ENCODE peak calls at places on chromosomes 5 and 9, in six cellular contexts. X is A549, P is endothelial cell of umbilical vein, A is HepG2, T is K562, K is GM12878. Q is an unnamed sample.

GRCh38 chr5:133996683-133997252 is 8.0 kb downstream of the VDAC1 start:
- DNase-seq in X (no peak), P (no peak), A (no peak), T (no peak), K (no peak), Q (peak; percentile 44)

GRCh38 chr5:172380992-172381643 is 73.2 kb downstream of the SH3PXD2B start:
- DNase-seq in X (no peak), P (no peak), A (no peak), T (no peak), K (no peak), Q (no peak)

GRCh38 chr5:79689541-79690466 is at the start of gene CMYA5:
- DNase-seq in X (no peak), P (no peak), A (no peak), T (no peak), K (no peak), Q (no peak)

GRCh38 chr9:124472770-124473169 is 22.5 kb downstream of the ADGRD2 start:
- DNase-seq in X (no peak), P (no peak), A (no peak), T (no peak), K (no peak), Q (no peak)

GRCh38 chr9:133862585-133863041 is 124.5 kb upstream of the SARDH start:
- DNase-seq in X (no peak), P (no peak), A (no peak), T (no peak), K (no peak), Q (peak; percentile 28)

GRCh38 chr9:135802876-135803419 is 101.0 kb downstream of the KCNT1 start:
- DNase-seq in X (no peak), P (no peak), A (no peak), T (no peak), K (no peak), Q (no peak)

GRCh38 chr9:129640086-129640870 is 1.7 kb downstream of the ASB6 start:
- DNase-seq in X (no peak), P (no peak), A (no peak), T (no peak), K (no peak), Q (no peak)

GRCh38 chr5:151773979-151774378 is 2.2 kb downstream of the G3BP1 start:
- DNase-seq in X (no peak), P (peak; percentile 18), A (no peak), T (no peak), K (no peak), Q (peak; percentile 28)

GRCh38 chr5:44002381-44002901 is 386.8 kb downstream of the FGF10 start:
- DNase-seq in X (peak; percentile 36), P (no peak), A (peak; percentile 98), T (no peak), K (no peak), Q (no peak)

GRCh38 chr9:99635032-99635431 is 186.7 kb upstream of the NR4A3 start:
- DNase-seq in X (no peak), P (no peak), A (no peak), T (no peak), K (no peak), Q (no peak)

GRCh38 chr9:124861342-124862229 is at the start of the genes ARPC5L and RPL35:
- DNase-seq in X (peak; percentile 95), P (peak; percentile 94), A (peak; percentile 78), T (peak; percentile 95), K (peak; percentile 80), Q (peak; percentile 96)

GRCh38 chr5:160744253-160745112 is 107.5 kb downstream of the ATP10B start:
- DNase-seq in X (no peak), P (no peak), A (no peak), T (no peak), K (no peak), Q (no peak)

DNA sequence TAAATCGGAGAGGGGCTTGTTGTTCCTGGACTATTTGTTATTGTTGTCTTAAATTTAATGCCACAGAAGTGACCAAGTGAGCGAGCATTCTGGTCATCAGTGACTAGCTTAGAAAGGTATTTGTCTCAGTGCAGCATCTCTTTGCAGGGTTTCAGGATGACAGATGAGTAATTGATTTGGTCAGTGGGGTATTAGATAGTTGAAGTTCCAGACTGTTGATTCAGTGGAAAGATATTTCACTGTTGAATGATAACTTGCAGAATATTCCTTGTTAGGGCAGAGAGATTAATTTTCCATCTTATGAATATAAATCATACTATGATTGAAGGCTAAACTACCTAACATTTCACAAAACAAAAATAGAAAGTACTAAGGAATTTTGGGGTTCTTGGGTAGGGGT is 122.4 kb downstream of the TRIO start:
- DNase-seq in X (peak; percentile 70), P (peak; percentile 62), A (peak; percentile 53), T (no peak), K (no peak), Q (no peak)
- TF ChIP-seq MYC in X (no peak), P (no peak), A (no peak), T (no peak), K (no peak), Q (no peak)

GRCh38 chr9:35811364-35812024 is 568 bp downstream of the SPAG8 start:
- DNase-seq in X (no peak), P (peak; percentile 44), A (no peak), T (no peak), K (no peak), Q (no peak)

GRCh38 chr9:35814841-35815543 is at the start of gene HINT2:
- DNase-seq in X (peak; percentile 98), P (peak; percentile 99), A (peak; percentile 99), T (peak; percentile 89), K (peak; percentile 95), Q (peak; percentile 94)

GRCh38 chr9:35813434-35814105 is 1.3 kb downstream of the HINT2 start:
- DNase-seq in X (peak; percentile 78), P (peak; percentile 19), A (peak; percentile 73), T (peak; percentile 45), K (no peak), Q (peak; percentile 21)

GRCh38 chr9:35814106-35814840 is 569 bp downstream of the HINT2 start:
- DNase-seq in X (peak; percentile 70), P (peak; percentile 46), A (peak; percentile 84), T (no peak), K (no peak), Q (peak; percentile 72)

GRCh38 chr9:35812025-35812602 is at the start of gene SPAG8:
- DNase-seq in X (peak; percentile 98), P (peak; percentile 90), A (peak; percentile 93), T (peak; percentile 76), K (peak; percentile 90), Q (peak; percentile 95)
- TF ChIP-seq POLR2A in X (peak; percentile 51), P (peak; percentile 59), A (peak; percentile 68), T (no peak), K (peak; percentile 52), Q (no peak)

GRCh38 chr5:1316941-1317340 is 22.1 kb upstream of the TERT start:
- DNase-seq in X (no peak), P (no peak), A (no peak), T (no peak), K (no peak), Q (no peak)
- H3K4me3 ChIP-seq in X (no peak overlapping the region), P (no peak overlapping the region), A (no peak overlapping the region), T (no peak overlapping the region), K (peak overlapping the region; percentile 40), Q (no peak overlapping the region)

GRCh38 chr5:111143910-111144309 is 51.8 kb downstream of the WDR36 start:
- DNase-seq in X (no peak), P (no peak), A (no peak), T (no peak), K (no peak), Q (peak; percentile 71)
- TF ChIP-seq MYC in X (no peak), P (no peak), A (no peak), T (no peak), K (no peak), Q (no peak)

DNA sequence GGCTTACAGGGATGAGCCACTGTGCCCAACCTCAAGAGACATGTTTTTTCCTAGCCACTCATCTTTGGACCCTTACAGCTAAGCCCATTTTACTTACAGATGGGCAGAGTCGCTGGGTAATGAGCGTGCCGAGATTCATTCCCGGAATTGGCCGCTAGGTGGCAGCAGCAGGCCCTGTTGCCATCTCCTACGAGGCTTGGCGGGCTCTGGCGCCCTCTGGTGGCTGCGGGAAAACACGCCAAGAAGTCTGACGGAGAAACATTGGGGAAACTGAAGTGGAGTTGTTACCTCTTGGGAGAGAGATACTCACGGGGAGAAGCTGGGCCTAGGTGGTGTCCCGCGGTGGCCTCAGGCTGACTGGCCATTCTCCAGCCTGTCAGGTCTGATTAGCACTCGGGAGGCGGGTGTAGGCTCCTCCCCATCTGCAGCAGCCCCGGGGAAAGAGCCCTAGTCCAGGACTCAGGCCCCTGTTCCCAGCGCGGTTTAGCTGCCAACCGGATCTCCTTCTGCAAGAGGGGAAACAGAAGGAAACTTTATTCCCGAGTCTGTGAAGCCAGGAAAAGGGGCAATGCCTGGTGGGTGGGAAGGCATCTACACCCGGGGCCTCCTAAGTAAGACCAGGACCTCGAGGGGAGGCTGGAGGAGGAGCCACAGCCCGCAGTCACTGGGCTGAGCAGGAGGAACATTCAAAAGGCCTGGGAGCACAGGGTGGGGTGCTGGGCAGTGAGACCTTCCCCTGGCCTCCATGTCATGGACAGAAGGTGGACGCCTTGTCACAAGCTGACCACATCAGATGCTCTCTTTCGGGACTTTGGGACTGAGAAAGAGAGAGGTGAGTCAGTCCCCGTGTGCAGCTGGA is 9.7 kb downstream of the PTGES2 start:
- DNase-seq in X (peak; percentile 88), P (peak; percentile 93), A (peak; percentile 78), T (peak; percentile 74), K (no peak), Q (peak; percentile 88)
- TF ChIP-seq POLR2A in X (no peak), P (no peak), A (no peak), T (no peak), K (peak; percentile 65), Q (no peak)

GRCh38 chr5:156328176-156328575 is 1.2 kb downstream of the SGCD start:
- DNase-seq in X (no peak), P (no peak), A (no peak), T (no peak), K (no peak), Q (no peak)

GRCh38 chr5:156327306-156327705 is 342 bp downstream of the SGCD start:
- DNase-seq in X (no peak), P (no peak), A (no peak), T (no peak), K (no peak), Q (no peak)

GRCh38 chr5:156325671-156326070 is 1.3 kb upstream of the SGCD start:
- DNase-seq in X (no peak), P (no peak), A (no peak), T (no peak), K (no peak), Q (no peak)

GRCh38 chr5:156328766-156329165 is 1.8 kb downstream of the SGCD start:
- DNase-seq in X (no peak), P (no peak), A (no peak), T (no peak), K (no peak), Q (no peak)

DNA sequence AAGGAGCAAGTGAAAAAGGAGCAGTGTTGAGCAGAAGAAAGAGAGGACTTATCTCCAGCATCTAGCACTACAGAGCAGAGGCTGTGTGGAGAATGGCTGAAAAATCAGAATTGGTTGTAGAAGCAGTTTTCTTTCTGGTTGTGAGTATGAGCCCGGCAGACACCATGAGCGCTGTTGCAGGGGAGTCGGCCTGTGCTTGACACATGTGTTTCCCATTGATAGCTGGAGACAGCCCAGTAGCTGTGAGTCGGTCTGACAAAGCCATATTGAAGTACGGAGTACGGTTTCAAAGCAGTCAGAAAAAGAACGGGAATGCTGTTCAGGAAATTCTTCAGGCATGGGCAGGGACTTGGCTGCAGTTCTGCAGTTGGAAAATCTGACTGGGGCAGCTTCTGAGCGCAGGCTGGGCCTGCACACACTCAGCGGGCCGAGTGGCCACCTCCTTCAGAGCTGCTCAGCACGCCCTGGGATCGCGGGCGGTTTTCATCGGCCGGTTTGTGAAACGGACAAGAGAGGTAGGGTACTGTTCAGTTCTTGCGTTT is at the start of gene SGCD:
- DNase-seq in X (peak; percentile 40), P (peak; percentile 1), A (no peak), T (no peak), K (no peak), Q (no peak)
- H3K4me3 ChIP-seq in X (peak within 1 kb of the TSS; percentile 38), P (no peak within 1 kb of the TSS), A (no peak within 1 kb of the TSS), T (no peak within 1 kb of the TSS), K (no peak within 1 kb of the TSS), Q (no peak within 1 kb of the TSS)